ENCODE peak calls at places on chromosomes 11 and 22, in nine cellular contexts. M is cardiac muscle cell; U is activated naive CD4-positive, alpha-beta T cell treated with anti-CD3 and anti-CD28 coated beads, Interleukin-2, amount 10 ng/mL, durations not matched to agents 7 days and 5 days; Z is astrocyte of the spinal cord; W is Karpas-422; P is heart left ventricle; H is stimulated activated CD8-positive, alpha-beta memory T cell treated with anti-CD3 and anti-CD28 coated beads, Interleukin-7, amount 100 ng/mL, for 1 hour; E is stimulated activated CD4-positive, alpha-beta T cell treated with anti-CD3 and anti-CD28 coated beads, TNF-alpha, amount 100 ng/mL, for 1 hour; V is PC-3. A is an unnamed sample.

GRCh38 chr11:123407124-123407995 is 22.7 kb upstream of the GRAMD1B start:
- DNase-seq in H (peak), Z (peak), P (peak), W (peak), M (peak), U (peak), E (peak), V (peak), A (peak)

GRCh38 chr11:73257342-73258103 is 14.6 kb upstream of the P2RY6 start:
- DNase-seq in U (no peak), E (no peak), P (peak), M (peak), H (no peak), W (no peak), Z (peak), V (peak), A (peak)

GRCh38 chr11:65504671-65505433 is 6.0 kb downstream of the MALAT1 start:
- DNase-seq in U (no peak), Z (peak), W (peak), M (peak), E (no peak), V (no peak), H (no peak), P (no peak), A (no peak)

GRCh38 chr11:92753161-92753560 is 216.3 kb upstream of the MTNR1B start:
- DNase-seq in P (no peak), M (no peak), V (no peak), W (no peak), Z (no peak), U (no peak), H (no peak), E (no peak), A (peak)

GRCh38 chr22:49789289-49790141 is 38.2 kb downstream of the BRD1 start:
- DNase-seq in E (no peak), V (no peak), U (peak), H (no peak), P (no peak), W (no peak), Z (no peak), M (peak), A (no peak)

GRCh38 chr11:2810401-2811205 is 75.0 kb downstream of the CDKN1C start:
- DNase-seq in U (no peak), E (no peak), Z (no peak), P (no peak), H (no peak), W (no peak), M (no peak), V (no peak), A (no peak)

GRCh38 chr11:115463606-115464005 is 40.6 kb downstream of the CADM1 start:
- DNase-seq in E (no peak), H (no peak), P (no peak), Z (no peak), W (no peak), V (no peak), M (no peak), U (no peak), A (no peak)

GRCh38 chr22:44995715-44996114 is 14.1 kb downstream of the PHF21B start:
- DNase-seq in H (no peak), U (no peak), Z (no peak), E (no peak), M (no peak), W (no peak), V (no peak), P (no peak), A (no peak)

GRCh38 chr11:93216511-93217121 is 18.8 kb upstream of the SLC36A4 start:
- DNase-seq in W (no peak), V (no peak), M (no peak), Z (no peak), H (no peak), E (no peak), P (no peak), U (no peak), A (peak)

GRCh38 chr22:43885786-43886185 is 6.0 kb downstream of the PNPLA5 start:
- DNase-seq in U (no peak), W (no peak), H (no peak), E (no peak), V (no peak), M (no peak), Z (no peak), P (no peak), A (no peak)

GRCh38 chr11:127737499-127737898 is 736.9 kb upstream of the KIRREL3 start:
- DNase-seq in W (no peak), V (no peak), M (no peak), U (no peak), E (no peak), H (no peak), Z (no peak), P (no peak), A (no peak)

GRCh38 chr22:49363526-49364230 is 464.0 kb downstream of the BRD1 start:
- DNase-seq in M (no peak), Z (no peak), V (no peak), W (no peak), U (no peak), H (no peak), P (no peak), E (no peak), A (no peak)

GRCh38 chr11:125214466-125215204 is 50.1 kb downstream of the PKNOX2 start:
- DNase-seq in P (peak), M (peak), V (no peak), E (no peak), U (no peak), Z (peak), H (no peak), W (no peak), A (no peak)

GRCh38 chr22:22515890-22516289 is 4.2 kb downstream of the ZNF280A start:
- DNase-seq in U (no peak), M (no peak), E (no peak), V (no peak), Z (no peak), P (no peak), H (no peak), W (no peak), A (no peak)

GRCh38 chr11:8787372-8787771 is 104.8 kb downstream of the RPL27A start:
- DNase-seq in Z (no peak), E (no peak), P (no peak), U (no peak), M (no peak), H (no peak), V (no peak), W (no peak), A (no peak)

GRCh38 chr11:46363031-46363407 is 15.8 kb downstream of the DGKZ start:
- DNase-seq in V (peak), Z (peak), U (no peak), M (peak), E (no peak), P (peak), W (no peak), H (no peak), A (peak)

A was measured in renal cortical epithelial cell.